ENCODE peak calls at places on chromosome 2, in ten cellular contexts. One of them, this sample, is unnamed.

GRCh38 chr2:23220687-23221086 is 164.3 kb upstream of the KLHL29 start:
- DNase-seq in astrocyte of the cerebellum: no peak
- DNase-seq in MCF 10A: no peak
- DNase-seq in A549: no peak
- DNase-seq in GM23338: no peak
- DNase-seq in sigmoid colon: no peak
- DNase-seq in IMR-90: no peak
- DNase-seq in cardiac muscle cell: no peak
- DNase-seq in GM12878: no peak
- DNase-seq in nephron progenitor cell: no peak
- DNase-seq in this sample: no peak

GRCh38 chr2:19365126-19365525 is 6.7 kb upstream of the OSR1 start:
- DNase-seq in astrocyte of the cerebellum: no peak
- DNase-seq in MCF 10A: no peak
- DNase-seq in A549: no peak
- DNase-seq in GM23338: no peak
- DNase-seq in sigmoid colon: no peak
- DNase-seq in IMR-90: no peak
- DNase-seq in cardiac muscle cell: no peak
- DNase-seq in GM12878: no peak
- DNase-seq in nephron progenitor cell: no peak
- DNase-seq in this sample: no peak

GRCh38 chr2:132429941-132430573 is 13.5 kb downstream of the GPR39 start:
- DNase-seq in astrocyte of the cerebellum: no peak
- DNase-seq in MCF 10A: no peak
- DNase-seq in A549: no peak
- DNase-seq in GM23338: no peak
- DNase-seq in sigmoid colon: no peak
- DNase-seq in IMR-90: no peak
- DNase-seq in cardiac muscle cell: no peak
- DNase-seq in GM12878: no peak
- DNase-seq in nephron progenitor cell: no peak
- DNase-seq in this sample: no peak

GRCh38 chr2:223973606-223974005 is 16.3 kb downstream of the MRPL44 start:
- DNase-seq in astrocyte of the cerebellum: no peak
- DNase-seq in MCF 10A: no peak
- DNase-seq in A549: no peak
- DNase-seq in GM23338: no peak
- DNase-seq in sigmoid colon: no peak
- DNase-seq in IMR-90: no peak
- DNase-seq in cardiac muscle cell: no peak
- DNase-seq in GM12878: no peak
- DNase-seq in nephron progenitor cell: no peak
- DNase-seq in this sample: no peak

GRCh38 chr2:63008838-63009237 is 41.8 kb upstream of the OTX1 start:
- DNase-seq in astrocyte of the cerebellum: no peak
- DNase-seq in MCF 10A: no peak
- DNase-seq in A549: no peak
- DNase-seq in GM23338: no peak
- DNase-seq in sigmoid colon: no peak
- DNase-seq in IMR-90: no peak
- DNase-seq in cardiac muscle cell: no peak
- DNase-seq in GM12878: no peak
- DNase-seq in nephron progenitor cell: no peak
- DNase-seq in this sample: no peak

GRCh38 chr2:138030459-138030858 is 66.2 kb downstream of the HNMT start:
- DNase-seq in astrocyte of the cerebellum: peak
- DNase-seq in MCF 10A: peak
- DNase-seq in A549: no peak
- DNase-seq in GM23338: no peak
- DNase-seq in sigmoid colon: no peak
- DNase-seq in IMR-90: peak
- DNase-seq in cardiac muscle cell: no peak
- DNase-seq in GM12878: peak
- DNase-seq in nephron progenitor cell: no peak
- DNase-seq in this sample: no peak

GRCh38 chr2:160290590-160290989 is 90.5 kb upstream of the ITGB6 start:
- DNase-seq in astrocyte of the cerebellum: no peak
- DNase-seq in MCF 10A: no peak
- DNase-seq in A549: no peak
- DNase-seq in GM23338: no peak
- DNase-seq in sigmoid colon: no peak
- DNase-seq in IMR-90: no peak
- DNase-seq in cardiac muscle cell: no peak
- DNase-seq in GM12878: no peak
- DNase-seq in nephron progenitor cell: no peak
- DNase-seq in this sample: no peak

GRCh38 chr2:25215232-25215631 is 46.9 kb upstream of the POMC start:
- DNase-seq in astrocyte of the cerebellum: no peak
- DNase-seq in MCF 10A: no peak
- DNase-seq in A549: no peak
- DNase-seq in GM23338: no peak
- DNase-seq in sigmoid colon: no peak
- DNase-seq in IMR-90: no peak
- DNase-seq in cardiac muscle cell: no peak
- DNase-seq in GM12878: no peak
- DNase-seq in nephron progenitor cell: no peak
- DNase-seq in this sample: no peak

GRCh38 chr2:112958428-112959108 is 19.2 kb upstream of the IL36G start:
- DNase-seq in astrocyte of the cerebellum: peak
- DNase-seq in MCF 10A: peak
- DNase-seq in A549: peak
- DNase-seq in GM23338: peak
- DNase-seq in sigmoid colon: no peak
- DNase-seq in IMR-90: peak
- DNase-seq in cardiac muscle cell: peak
- DNase-seq in GM12878: no peak
- DNase-seq in nephron progenitor cell: peak
- DNase-seq in this sample: peak

GRCh38 chr2:74715071-74715791 is 61.2 kb downstream of the SEMA4F start:
- DNase-seq in astrocyte of the cerebellum: peak
- DNase-seq in MCF 10A: peak
- DNase-seq in A549: peak
- DNase-seq in GM23338: peak
- DNase-seq in sigmoid colon: peak
- DNase-seq in IMR-90: peak
- DNase-seq in cardiac muscle cell: peak
- DNase-seq in GM12878: peak
- DNase-seq in nephron progenitor cell: peak
- DNase-seq in this sample: peak

GRCh38 chr2:18831916-18832510 is 242.6 kb upstream of the NT5C1B start:
- DNase-seq in astrocyte of the cerebellum: no peak
- DNase-seq in MCF 10A: no peak
- DNase-seq in A549: no peak
- DNase-seq in GM23338: no peak
- DNase-seq in sigmoid colon: no peak
- DNase-seq in IMR-90: peak
- DNase-seq in cardiac muscle cell: no peak
- DNase-seq in GM12878: no peak
- DNase-seq in nephron progenitor cell: no peak
- DNase-seq in this sample: peak

DNA sequence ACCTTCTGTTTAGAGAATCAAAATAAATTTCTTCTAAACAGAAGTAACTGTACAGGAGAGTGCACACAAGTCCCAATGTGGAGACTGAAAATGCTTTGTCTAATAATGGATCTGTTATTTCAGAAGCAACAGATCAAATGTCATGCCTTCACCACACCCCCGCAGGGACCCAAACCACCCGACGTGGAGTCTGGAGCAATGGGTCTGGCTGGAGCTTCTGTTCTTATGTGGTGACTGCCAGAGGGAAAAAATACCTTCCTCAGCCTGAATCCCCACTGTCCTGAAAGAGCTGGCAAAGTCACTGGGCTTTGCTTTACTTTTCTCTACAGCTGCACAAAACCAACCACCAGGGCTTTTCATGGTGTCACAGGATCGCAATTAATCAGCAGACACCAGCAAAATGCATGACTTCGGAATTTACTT is 119.0 kb upstream of the ZFP36L2 start:
- DNase-seq in astrocyte of the cerebellum: peak
- DNase-seq in MCF 10A: no peak
- DNase-seq in A549: no peak
- DNase-seq in GM23338: peak
- DNase-seq in sigmoid colon: no peak
- DNase-seq in IMR-90: no peak
- DNase-seq in cardiac muscle cell: peak
- DNase-seq in GM12878: no peak
- DNase-seq in nephron progenitor cell: peak
- DNase-seq in this sample: no peak
- TF ChIP-seq CTCF in astrocyte of the cerebellum: peak
- TF ChIP-seq CTCF in MCF 10A: no peak
- TF ChIP-seq CTCF in A549: no peak
- TF ChIP-seq CTCF in GM23338: no peak
- TF ChIP-seq CTCF in sigmoid colon: no peak
- TF ChIP-seq CTCF in IMR-90: no peak
- TF ChIP-seq CTCF in cardiac muscle cell: no peak
- TF ChIP-seq CTCF in GM12878: no peak
- TF ChIP-seq CTCF in nephron progenitor cell: no peak
- TF ChIP-seq CTCF in this sample: no peak

GRCh38 chr2:106085441-106085911 is 108.6 kb downstream of the UXS1 start:
- DNase-seq in astrocyte of the cerebellum: no peak
- DNase-seq in MCF 10A: peak
- DNase-seq in A549: peak
- DNase-seq in GM23338: peak
- DNase-seq in sigmoid colon: no peak
- DNase-seq in IMR-90: peak
- DNase-seq in cardiac muscle cell: peak
- DNase-seq in GM12878: no peak
- DNase-seq in nephron progenitor cell: no peak
- DNase-seq in this sample: peak
- TF ChIP-seq CTCF in astrocyte of the cerebellum: peak
- TF ChIP-seq CTCF in MCF 10A: peak
- TF ChIP-seq CTCF in A549: no peak
- TF ChIP-seq CTCF in GM23338: peak
- TF ChIP-seq CTCF in sigmoid colon: no peak
- TF ChIP-seq CTCF in IMR-90: peak
- TF ChIP-seq CTCF in cardiac muscle cell: peak
- TF ChIP-seq CTCF in GM12878: peak
- TF ChIP-seq CTCF in nephron progenitor cell: no peak
- TF ChIP-seq CTCF in this sample: peak

DNA sequence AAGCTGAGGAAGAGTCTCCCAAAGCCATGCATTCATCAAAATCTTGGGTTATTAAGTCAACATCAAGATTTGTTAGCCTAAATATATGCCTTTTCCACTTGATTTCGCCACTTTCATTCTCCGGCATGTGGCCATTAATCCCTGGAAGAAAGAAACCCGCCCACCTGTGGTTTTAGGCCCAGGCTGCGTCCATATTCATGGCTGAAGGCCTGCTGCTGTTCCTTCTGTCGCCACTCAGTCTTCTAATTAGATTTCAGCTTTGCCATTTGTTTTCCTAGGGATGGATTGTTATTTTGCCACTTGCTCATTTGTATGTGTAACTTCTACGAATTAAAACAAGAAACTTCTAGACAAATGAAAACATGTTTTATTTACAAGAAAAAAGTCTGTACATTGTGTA is 84.7 kb downstream of the ST6GAL2 start:
- DNase-seq in astrocyte of the cerebellum: no peak
- DNase-seq in MCF 10A: no peak
- DNase-seq in A549: no peak
- DNase-seq in GM23338: peak
- DNase-seq in sigmoid colon: no peak
- DNase-seq in IMR-90: no peak
- DNase-seq in cardiac muscle cell: no peak
- DNase-seq in GM12878: no peak
- DNase-seq in nephron progenitor cell: no peak
- DNase-seq in this sample: no peak
- TF ChIP-seq CTCF in astrocyte of the cerebellum: no peak
- TF ChIP-seq CTCF in MCF 10A: no peak
- TF ChIP-seq CTCF in A549: no peak
- TF ChIP-seq CTCF in GM23338: no peak
- TF ChIP-seq CTCF in sigmoid colon: no peak
- TF ChIP-seq CTCF in IMR-90: no peak
- TF ChIP-seq CTCF in cardiac muscle cell: no peak
- TF ChIP-seq CTCF in GM12878: no peak
- TF ChIP-seq CTCF in nephron progenitor cell: no peak
- TF ChIP-seq CTCF in this sample: no peak

GRCh38 chr2:121529439-121530209 is 1.1 kb upstream of the RNU4ATAC start:
- DNase-seq in astrocyte of the cerebellum: peak
- DNase-seq in MCF 10A: peak
- DNase-seq in A549: no peak
- DNase-seq in GM23338: peak
- DNase-seq in sigmoid colon: peak
- DNase-seq in IMR-90: peak
- DNase-seq in cardiac muscle cell: peak
- DNase-seq in GM12878: no peak
- DNase-seq in nephron progenitor cell: peak
- DNase-seq in this sample: peak

GRCh38 chr2:121532894-121533293 is 2.2 kb downstream of the RNU4ATAC start:
- DNase-seq in astrocyte of the cerebellum: no peak
- DNase-seq in MCF 10A: no peak
- DNase-seq in A549: no peak
- DNase-seq in GM23338: no peak
- DNase-seq in sigmoid colon: no peak
- DNase-seq in IMR-90: peak
- DNase-seq in cardiac muscle cell: no peak
- DNase-seq in GM12878: no peak
- DNase-seq in nephron progenitor cell: no peak
- DNase-seq in this sample: no peak

GRCh38 chr2:121530210-121530562 is 494 bp upstream of the RNU4ATAC start:
- DNase-seq in astrocyte of the cerebellum: no peak
- DNase-seq in MCF 10A: no peak
- DNase-seq in A549: peak
- DNase-seq in GM23338: peak
- DNase-seq in sigmoid colon: peak
- DNase-seq in IMR-90: peak
- DNase-seq in cardiac muscle cell: peak
- DNase-seq in GM12878: peak
- DNase-seq in nephron progenitor cell: peak
- DNase-seq in this sample: no peak

GRCh38 chr2:121532347-121532766 is 1.7 kb downstream of the RNU4ATAC start:
- DNase-seq in astrocyte of the cerebellum: no peak
- DNase-seq in MCF 10A: no peak
- DNase-seq in A549: peak
- DNase-seq in GM23338: no peak
- DNase-seq in sigmoid colon: no peak
- DNase-seq in IMR-90: peak
- DNase-seq in cardiac muscle cell: no peak
- DNase-seq in GM12878: no peak
- DNase-seq in nephron progenitor cell: no peak
- DNase-seq in this sample: no peak

DNA sequence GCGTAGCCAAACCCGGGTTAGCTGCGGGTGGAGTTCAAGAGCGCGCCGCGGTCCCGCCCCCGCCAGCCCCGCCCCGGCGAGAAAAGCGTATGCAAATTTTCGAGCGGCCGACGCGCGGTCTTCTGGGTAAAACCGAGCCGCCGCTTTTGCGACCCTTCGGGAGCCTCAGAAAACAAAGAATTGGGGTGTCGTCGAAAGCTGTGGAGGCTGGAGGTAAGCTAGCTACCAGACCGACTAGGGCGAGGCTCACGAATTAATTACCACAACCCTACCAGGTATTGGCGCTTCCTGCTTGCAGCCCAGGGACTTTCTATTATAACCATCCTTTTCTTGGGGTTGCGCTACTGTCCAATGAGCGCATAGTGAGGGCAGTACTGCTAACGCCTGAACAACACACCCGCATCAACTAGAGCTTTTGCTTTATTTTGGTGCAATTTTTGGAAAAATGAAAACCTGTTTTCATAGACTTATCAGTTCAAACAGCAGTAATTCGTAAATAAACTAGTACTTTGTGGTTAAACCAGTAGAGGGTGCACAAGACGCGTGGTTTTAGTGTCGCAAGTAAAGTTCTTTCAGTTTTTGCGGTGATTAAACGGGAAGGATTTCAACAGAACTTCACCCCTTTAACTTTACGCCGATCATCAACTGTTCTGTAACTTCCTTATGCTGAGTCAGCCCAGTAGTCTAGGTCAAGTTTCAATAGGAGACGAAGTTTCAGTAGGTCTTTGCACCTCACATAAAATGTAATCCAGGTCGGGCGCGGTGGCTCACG is at the start of gene RNU4ATAC:
- DNase-seq in astrocyte of the cerebellum: peak
- DNase-seq in MCF 10A: peak
- DNase-seq in A549: peak
- DNase-seq in GM23338: peak
- DNase-seq in sigmoid colon: peak
- DNase-seq in IMR-90: peak
- DNase-seq in cardiac muscle cell: peak
- DNase-seq in GM12878: peak
- DNase-seq in nephron progenitor cell: peak
- DNase-seq in this sample: peak
- TF ChIP-seq CTCF in astrocyte of the cerebellum: peak
- TF ChIP-seq CTCF in MCF 10A: peak
- TF ChIP-seq CTCF in A549: peak
- TF ChIP-seq CTCF in GM23338: peak
- TF ChIP-seq CTCF in sigmoid colon: peak
- TF ChIP-seq CTCF in IMR-90: peak
- TF ChIP-seq CTCF in cardiac muscle cell: peak
- TF ChIP-seq CTCF in GM12878: peak
- TF ChIP-seq CTCF in nephron progenitor cell: peak
- TF ChIP-seq CTCF in this sample: peak

This sample was measured in testis.